ENCODE peak calls at places on chromosomes 7 and 10, in four cellular contexts. One of them, this sample, is unnamed. For H3K4me1, the result is how much of the 10 kb centered on the place peaks cover.

GRCh38 chr7:50822716-50823115 is 40.0 kb upstream of the GRB10 start:
- DNase-seq in right atrium auricular region: no peak
- DNase-seq in pancreas: no peak
- DNase-seq in CD8-positive, alpha-beta T cell: no peak
- DNase-seq in this sample: no peak

GRCh38 chr10:91590904-91591791 is 41.7 kb downstream of the PPP1R3C start:
- DNase-seq in CD8-positive, alpha-beta T cell: no peak
- DNase-seq in right atrium auricular region: no peak
- DNase-seq in pancreas: peak
- DNase-seq in this sample: peak

GRCh38 chr10:1215862-1216575 is 159.8 kb downstream of the WDR37 start:
- DNase-seq in pancreas: no peak
- DNase-seq in CD8-positive, alpha-beta T cell: no peak
- DNase-seq in right atrium auricular region: no peak
- DNase-seq in this sample: no peak

GRCh38 chr7:94834359-94834758 is 73.0 kb upstream of the PPP1R9A start:
- DNase-seq in right atrium auricular region: no peak
- DNase-seq in pancreas: no peak
- DNase-seq in CD8-positive, alpha-beta T cell: no peak
- DNase-seq in this sample: no peak

GRCh38 chr7:43872401-43873165 is 3.3 kb upstream of the MRPS24 start:
- DNase-seq in pancreas: no peak
- DNase-seq in right atrium auricular region: peak
- DNase-seq in CD8-positive, alpha-beta T cell: no peak
- DNase-seq in this sample: peak

GRCh38 chr7:42993038-42993437 is 60.9 kb downstream of the MRPL32 start:
- DNase-seq in right atrium auricular region: no peak
- DNase-seq in pancreas: no peak
- DNase-seq in CD8-positive, alpha-beta T cell: no peak
- DNase-seq in this sample: no peak

GRCh38 chr10:73398024-73398423 is 15.8 kb downstream of the ANXA7 start:
- DNase-seq in pancreas: no peak
- DNase-seq in right atrium auricular region: no peak
- DNase-seq in CD8-positive, alpha-beta T cell: no peak
- DNase-seq in this sample: no peak

GRCh38 chr7:123916240-123916724 is 8.8 kb upstream of the SPAM1 start:
- DNase-seq in CD8-positive, alpha-beta T cell: no peak
- DNase-seq in pancreas: no peak
- DNase-seq in right atrium auricular region: no peak
- DNase-seq in this sample: peak

GRCh38 chr10:1187151-1187854 is 131.1 kb downstream of the WDR37 start:
- DNase-seq in pancreas: no peak
- DNase-seq in right atrium auricular region: no peak
- DNase-seq in CD8-positive, alpha-beta T cell: no peak
- DNase-seq in this sample: no peak

GRCh38 chr10:99522511-99523250 is 10.1 kb upstream of the NKX2-3 start:
- DNase-seq in right atrium auricular region: no peak
- DNase-seq in pancreas: no peak
- DNase-seq in CD8-positive, alpha-beta T cell: no peak
- DNase-seq in this sample: peak
- H3K27ac ChIP-seq in right atrium auricular region: no peak
- H3K27ac ChIP-seq in pancreas: no peak
- H3K27ac ChIP-seq in CD8-positive, alpha-beta T cell: no peak
- H3K27ac ChIP-seq in this sample: peak

DNA sequence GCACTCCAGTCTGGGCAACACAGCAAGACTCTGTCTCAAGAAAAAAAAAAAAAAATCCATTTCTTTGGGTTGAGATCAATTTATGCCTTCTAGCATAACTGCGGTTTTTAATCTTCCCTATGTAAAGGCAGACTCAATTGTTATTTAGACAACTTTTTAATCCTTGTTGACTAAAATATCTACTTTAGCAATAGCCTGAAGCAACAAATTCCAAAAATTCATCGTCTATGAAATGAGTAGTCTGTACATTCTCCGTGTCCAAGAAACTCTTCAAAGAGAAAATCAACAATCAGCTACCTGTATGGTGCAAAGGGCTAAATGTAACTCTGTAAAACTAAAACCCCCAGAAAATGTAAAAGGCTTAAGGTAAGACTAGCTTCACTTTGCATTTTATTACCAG is 22.8 kb downstream of the LAMB1 start:
- DNase-seq in CD8-positive, alpha-beta T cell: no peak
- DNase-seq in pancreas: no peak
- DNase-seq in right atrium auricular region: no peak
- DNase-seq in this sample: no peak
- H3K4me1 ChIP-seq in CD8-positive, alpha-beta T cell: under half
- H3K4me1 ChIP-seq in pancreas: under half
- H3K4me1 ChIP-seq in right atrium auricular region: under half
- H3K4me1 ChIP-seq in this sample: under half

GRCh38 chr7:130958846-130959245 is 224.8 kb upstream of the KLF14 start:
- DNase-seq in CD8-positive, alpha-beta T cell: no peak
- DNase-seq in right atrium auricular region: no peak
- DNase-seq in pancreas: no peak
- DNase-seq in this sample: no peak
- H3K4me3 ChIP-seq in CD8-positive, alpha-beta T cell: no peak
- H3K4me3 ChIP-seq in right atrium auricular region: no peak
- H3K4me3 ChIP-seq in pancreas: no peak
- H3K4me3 ChIP-seq in this sample: no peak

GRCh38 chr10:6083523-6084475 is 5.0 kb upstream of the RBM17 start:
- DNase-seq in CD8-positive, alpha-beta T cell: no peak
- DNase-seq in pancreas: no peak
- DNase-seq in right atrium auricular region: no peak
- DNase-seq in this sample: no peak

GRCh38 chr10:6089334-6090219 is 743 bp downstream of the RBM17 start:
- DNase-seq in right atrium auricular region: no peak
- DNase-seq in pancreas: peak
- DNase-seq in CD8-positive, alpha-beta T cell: no peak
- DNase-seq in this sample: peak

GRCh38 chr10:6088721-6089333 is at the start of gene RBM17:
- DNase-seq in right atrium auricular region: peak
- DNase-seq in pancreas: peak
- DNase-seq in CD8-positive, alpha-beta T cell: peak
- DNase-seq in this sample: peak

GRCh38 chr10:6082496-6083395 is 6.1 kb upstream of the RBM17 start:
- DNase-seq in right atrium auricular region: no peak
- DNase-seq in CD8-positive, alpha-beta T cell: no peak
- DNase-seq in pancreas: no peak
- DNase-seq in this sample: no peak

GRCh38 chr10:6086375-6087233 is 2.2 kb upstream of the RBM17 start:
- DNase-seq in right atrium auricular region: peak
- DNase-seq in CD8-positive, alpha-beta T cell: peak
- DNase-seq in pancreas: peak
- DNase-seq in this sample: peak
- H3K27ac ChIP-seq in right atrium auricular region: peak
- H3K27ac ChIP-seq in CD8-positive, alpha-beta T cell: no peak
- H3K27ac ChIP-seq in pancreas: peak
- H3K27ac ChIP-seq in this sample: peak

GRCh38 chr7:25862993-25863726 is 288.8 kb upstream of the NFE2L3 start:
- DNase-seq in right atrium auricular region: no peak
- DNase-seq in pancreas: no peak
- DNase-seq in CD8-positive, alpha-beta T cell: no peak
- DNase-seq in this sample: no peak

GRCh38 chr7:25861704-25862253 is 290.2 kb upstream of the NFE2L3 start:
- DNase-seq in CD8-positive, alpha-beta T cell: no peak
- DNase-seq in pancreas: no peak
- DNase-seq in right atrium auricular region: no peak
- DNase-seq in this sample: no peak

GRCh38 chr7:25860882-25861228 is 291.1 kb upstream of the NFE2L3 start:
- DNase-seq in CD8-positive, alpha-beta T cell: no peak
- DNase-seq in pancreas: no peak
- DNase-seq in right atrium auricular region: no peak
- DNase-seq in this sample: no peak

GRCh38 chr7:25863727-25864116 is 288.3 kb upstream of the NFE2L3 start:
- DNase-seq in right atrium auricular region: no peak
- DNase-seq in CD8-positive, alpha-beta T cell: no peak
- DNase-seq in pancreas: no peak
- DNase-seq in this sample: no peak

DNA sequence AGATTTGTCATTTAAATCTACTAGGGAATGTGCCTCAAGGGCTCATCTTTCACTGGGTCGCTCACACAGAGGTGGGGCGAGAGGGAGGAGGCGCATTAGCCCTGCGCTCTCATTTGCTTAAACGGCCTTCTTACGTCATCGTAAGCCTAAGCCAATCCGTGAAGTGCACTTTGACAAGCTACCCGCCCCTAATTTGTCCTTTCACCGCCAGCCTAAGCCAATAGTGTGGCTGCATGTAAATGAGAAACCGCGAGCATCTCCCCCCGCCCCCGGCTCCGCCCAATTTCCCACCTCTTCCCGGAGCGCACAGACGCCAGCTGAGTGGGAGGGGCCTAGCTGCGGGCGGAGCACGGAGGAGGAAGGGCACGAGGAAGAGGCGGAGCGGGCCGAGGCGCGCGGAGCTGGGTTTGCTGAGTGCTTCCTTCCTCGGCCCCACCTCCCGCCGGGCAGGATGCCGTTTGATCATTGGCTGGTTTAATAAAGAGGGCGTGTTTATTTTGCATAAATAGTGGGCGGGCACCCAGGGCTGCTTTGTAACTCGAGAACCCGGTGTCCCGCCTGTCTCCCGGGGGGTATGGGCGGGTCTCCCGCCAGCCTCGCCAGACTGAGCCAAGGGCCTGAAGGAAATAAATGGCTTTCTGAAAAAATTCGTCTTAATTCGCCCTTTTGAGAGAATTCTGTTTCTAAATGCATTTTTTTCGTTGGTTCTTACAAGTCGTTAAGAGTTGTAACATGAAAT is 289.6 kb upstream of the NFE2L3 start:
- DNase-seq in CD8-positive, alpha-beta T cell: no peak
- DNase-seq in pancreas: peak
- DNase-seq in right atrium auricular region: no peak
- DNase-seq in this sample: peak
- H3K4me1 ChIP-seq in CD8-positive, alpha-beta T cell: under half
- H3K4me1 ChIP-seq in pancreas: under half
- H3K4me1 ChIP-seq in right atrium auricular region: under half
- H3K4me1 ChIP-seq in this sample: under half

DNA sequence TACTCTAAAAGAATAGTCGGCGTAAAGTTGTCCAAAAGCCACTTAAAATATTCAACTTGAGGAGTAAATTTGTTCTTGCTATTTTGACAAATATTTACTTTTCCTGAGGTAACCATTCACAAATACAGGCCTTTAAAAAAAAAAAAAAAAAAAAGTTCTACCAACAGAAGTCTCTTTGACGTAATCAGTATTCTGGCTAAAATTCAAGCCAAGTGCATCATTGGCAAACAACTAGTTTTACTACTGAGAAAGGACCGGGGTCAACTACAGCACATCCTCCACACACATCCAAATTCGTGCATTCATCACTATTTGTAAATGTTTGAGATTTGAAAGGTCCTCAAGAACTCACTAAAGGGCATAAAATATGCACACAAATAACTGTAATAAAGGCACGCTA is 2.0 kb downstream of the OAT start:
- DNase-seq in right atrium auricular region: no peak
- DNase-seq in pancreas: no peak
- DNase-seq in CD8-positive, alpha-beta T cell: no peak
- DNase-seq in this sample: no peak
- H3K4me3 ChIP-seq in right atrium auricular region: no peak
- H3K4me3 ChIP-seq in pancreas: peak
- H3K4me3 ChIP-seq in CD8-positive, alpha-beta T cell: no peak
- H3K4me3 ChIP-seq in this sample: no peak

GRCh38 chr7:25611196-25611595 is 382.9 kb upstream of the NPVF start:
- DNase-seq in pancreas: no peak
- DNase-seq in CD8-positive, alpha-beta T cell: no peak
- DNase-seq in right atrium auricular region: no peak
- DNase-seq in this sample: no peak

GRCh38 chr7:25614415-25614814 is 386.1 kb upstream of the NPVF start:
- DNase-seq in right atrium auricular region: no peak
- DNase-seq in pancreas: no peak
- DNase-seq in CD8-positive, alpha-beta T cell: no peak
- DNase-seq in this sample: no peak

GRCh38 chr7:25615005-25615404 is 386.7 kb upstream of the NPVF start:
- DNase-seq in pancreas: no peak
- DNase-seq in CD8-positive, alpha-beta T cell: no peak
- DNase-seq in right atrium auricular region: no peak
- DNase-seq in this sample: no peak

GRCh38 chr7:25615603-25616002 is 387.3 kb upstream of the NPVF start:
- DNase-seq in right atrium auricular region: no peak
- DNase-seq in pancreas: no peak
- DNase-seq in CD8-positive, alpha-beta T cell: no peak
- DNase-seq in this sample: no peak

DNA sequence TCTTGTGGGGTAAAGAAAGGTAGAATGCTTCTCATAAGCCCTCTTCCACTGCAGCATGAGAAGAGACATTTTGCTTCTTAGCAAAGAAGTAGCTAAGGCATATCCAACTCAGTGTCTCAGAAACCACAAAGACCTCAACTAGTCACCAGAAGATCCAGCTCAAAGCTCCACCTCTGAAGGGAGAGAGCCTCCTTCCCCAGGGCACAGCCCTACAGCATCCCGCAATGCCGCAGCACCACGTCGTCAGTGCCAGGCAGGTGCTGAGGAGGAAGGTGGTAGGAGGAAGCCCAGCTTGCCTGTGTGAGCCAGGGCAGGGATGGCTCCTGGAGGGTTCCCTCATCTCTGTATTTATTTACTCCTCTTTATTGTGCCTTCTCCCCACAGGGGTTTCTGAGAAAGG is 385.6 kb upstream of the NPVF start:
- DNase-seq in CD8-positive, alpha-beta T cell: no peak
- DNase-seq in right atrium auricular region: no peak
- DNase-seq in pancreas: no peak
- DNase-seq in this sample: no peak
- H3K27ac ChIP-seq in CD8-positive, alpha-beta T cell: no peak
- H3K27ac ChIP-seq in right atrium auricular region: peak
- H3K27ac ChIP-seq in pancreas: no peak
- H3K27ac ChIP-seq in this sample: no peak

DNA sequence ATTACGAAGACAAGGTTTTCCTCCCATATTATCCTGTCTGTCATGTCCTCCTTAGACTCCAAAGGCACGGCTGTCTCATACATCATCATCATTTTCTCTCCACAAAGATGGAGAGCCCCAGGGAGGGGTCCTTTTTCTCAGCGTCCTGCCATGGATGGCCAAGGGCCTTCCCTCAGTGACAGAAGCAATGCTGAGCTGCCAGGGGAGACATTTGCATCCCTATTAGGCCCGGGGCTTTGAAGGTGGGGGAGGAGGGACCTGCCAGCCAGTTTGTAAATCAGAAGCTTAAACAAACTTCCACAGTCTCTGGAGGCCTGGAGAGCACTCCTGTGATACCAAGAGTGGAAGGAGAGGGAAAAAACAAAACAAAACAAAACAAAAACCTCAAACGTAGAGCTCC is 112.4 kb upstream of the ADO start:
- DNase-seq in CD8-positive, alpha-beta T cell: no peak
- DNase-seq in right atrium auricular region: no peak
- DNase-seq in pancreas: no peak
- DNase-seq in this sample: no peak
- H3K4me1 ChIP-seq in CD8-positive, alpha-beta T cell: under half
- H3K4me1 ChIP-seq in right atrium auricular region: under half
- H3K4me1 ChIP-seq in pancreas: under half
- H3K4me1 ChIP-seq in this sample: under half